ENCODE peak calls at places on chromosomes 11 and 22, in six cellular contexts. G is K562, X is A549, T is endothelial cell of umbilical vein, D is GM12878, Q is HepG2. U is an unnamed sample.

GRCh38 chr22:44667276-44667675 is 34.7 kb upstream of the PRR5 start:
- DNase-seq in Q (no peak), X (no peak), D (no peak), G (no peak), T (no peak), U (no peak)

GRCh38 chr22:10741210-10741609 is 4786.8 kb upstream of the OR11H1 start:
- DNase-seq in G (no peak), X (no peak), T (no peak), Q (no peak), D (no peak), U (no peak)

GRCh38 chr22:50530857-50531545 is 1.2 kb upstream of the TYMP start:
- DNase-seq in G (no peak), Q (peak; percentile 47), X (peak; percentile 91), D (no peak), T (peak; percentile 27), U (peak; percentile 93)

GRCh38 chr11:44559207-44559943 is 6.1 kb upstream of the CD82 start:
- DNase-seq in D (peak; percentile 85), G (no peak), T (no peak), X (no peak), Q (no peak), U (peak; percentile 82)

GRCh38 chr11:75077316-75077715 is 19.4 kb downstream of the OR2AT4 start:
- DNase-seq in X (no peak), Q (no peak), G (no peak), D (no peak), T (no peak), U (no peak)

GRCh38 chr11:7494086-7494775 is 8.9 kb downstream of the OLFML1 start:
- DNase-seq in X (no peak), D (no peak), T (no peak), Q (peak; percentile 20), G (no peak), U (no peak)

GRCh38 chr11:108117746-108118371 is 3.5 kb upstream of the ACAT1 start:
- DNase-seq in Q (peak; percentile 46), T (peak; percentile 64), G (peak; percentile 20), X (peak; percentile 63), D (no peak), U (peak; percentile 75)

GRCh38 chr11:74676596-74676995 is 54.6 kb downstream of the CHRDL2 start:
- DNase-seq in D (no peak), Q (no peak), G (no peak), T (no peak), X (no peak), U (no peak)

GRCh38 chr22:27975381-27976013 is 56.4 kb upstream of the PITPNB start:
- DNase-seq in X (no peak), Q (no peak), G (no peak), T (peak; percentile 31), D (no peak), U (no peak)

GRCh38 chr22:18057568-18058209 is 20.1 kb upstream of the PEX26 start:
- DNase-seq in Q (peak; percentile 63), D (peak; percentile 68), G (peak; percentile 34), X (peak; percentile 85), T (peak; percentile 84), U (peak; percentile 30)

GRCh38 chr11:57598831-57599155 is 1.3 kb downstream of the SERPING1 start:
- DNase-seq in D (no peak), Q (no peak), X (no peak), G (no peak), T (no peak), U (no peak)

GRCh38 chr11:36300651-36301050 is 4.6 kb downstream of the PRR5L start:
- DNase-seq in X (no peak), Q (no peak), D (no peak), G (no peak), T (peak; percentile 25), U (no peak)

GRCh38 chr11:64874308-64874707 is 4.1 kb downstream of the EHD1 start:
- DNase-seq in G (no peak), T (no peak), Q (no peak), X (no peak), D (no peak), U (no peak)

GRCh38 chr22:22164541-22165272 is 79.9 kb upstream of the VPREB1 start:
- DNase-seq in D (no peak), X (no peak), G (peak; percentile 46), T (no peak), Q (no peak), U (peak; percentile 37)

GRCh38 chr22:42688241-42688913 is 32.3 kb downstream of the A4GALT start:
- DNase-seq in Q (peak; percentile 57), T (peak; percentile 51), G (peak; percentile 38), D (no peak), X (peak; percentile 65), U (no peak)

GRCh38 chr11:12862761-12863469 is 146.2 kb upstream of the RASSF10 start:
- DNase-seq in D (no peak), T (peak; percentile 64), G (peak; percentile 31), Q (no peak), X (peak; percentile 26), U (no peak)

GRCh38 chr11:67629386-67630229 is at the start of gene NUDT8:
- DNase-seq in X (peak; percentile 88), T (peak; percentile 73), D (peak; percentile 51), Q (peak; percentile 65), G (peak; percentile 77), U (peak; percentile 93)

GRCh38 chr11:122097419-122098001 is 18.5 kb downstream of the BLID start:
- DNase-seq in D (no peak), T (no peak), Q (no peak), G (no peak), X (no peak), U (no peak)

DNA sequence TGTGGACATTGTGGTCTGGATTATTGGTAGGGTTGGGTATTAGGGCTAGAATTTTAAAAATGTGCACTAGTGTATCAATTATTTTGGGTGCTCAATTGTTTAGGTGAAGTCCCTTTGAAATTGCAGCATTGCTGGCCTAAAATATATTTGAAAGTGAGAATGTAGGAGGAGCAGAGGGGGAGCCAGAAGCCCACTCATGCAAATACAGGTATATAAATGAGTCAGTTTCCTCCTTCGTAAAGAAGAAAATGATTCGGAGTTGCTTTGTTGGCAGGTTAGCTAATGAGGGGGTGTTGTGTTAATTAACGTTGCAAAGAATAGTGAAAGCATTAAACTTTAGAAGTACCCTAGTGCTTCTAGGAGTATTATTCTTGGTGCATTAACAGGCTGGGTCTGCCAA is 522.7 kb downstream of the NTM start:
- DNase-seq in X (no peak), Q (no peak), G (no peak), D (peak; percentile 83), T (no peak), U (no peak)
- TF ChIP-seq MYC in X (no peak), Q (no peak), G (no peak), D (no peak), T (no peak), U (no peak)

GRCh38 chr22:48205790-48206189 is 1443.3 kb downstream of the TBC1D22A start:
- DNase-seq in G (no peak), X (no peak), D (no peak), T (no peak), Q (no peak), U (no peak)
- TF ChIP-seq MYC in G (no peak), X (no peak), D (no peak), T (no peak), Q (no peak), U (no peak)

GRCh38 chr22:35258144-35258988 is 1.1 kb downstream of the HMGXB4 start:
- DNase-seq in G (peak; percentile 16), T (peak; percentile 45), Q (no peak), X (peak; percentile 10), D (no peak), U (peak; percentile 34)
- TF ChIP-seq MYC in G (no peak), T (no peak), Q (no peak), X (no peak), D (no peak), U (no peak)

GRCh38 chr11:118436639-118437045 is 350 bp downstream of the KMT2A start:
- DNase-seq in X (no peak), Q (no peak), T (no peak), G (no peak), D (no peak), U (peak; percentile 56)
- TF ChIP-seq MYC in X (no peak), Q (no peak), T (no peak), G (no peak), D (no peak), U (no peak)